ENCODE peak calls at places on chromosomes 12 and 14, in seven cellular contexts. N is foreskin keratinocyte; P is GM23248; C is tibial nerve; V is CD8-positive, alpha-beta T cell; F is naive thymus-derived CD4-positive, alpha-beta T cell; M is neuronal stem cell. H is an unnamed sample.

GRCh38 chr12:100186071-100186470 is 14.5 kb upstream of the ACTR6 start:
- DNase-seq in N (no peak), V (no peak), M (no peak), C (no peak), P (peak; percentile 31), F (no peak), H (no peak)

GRCh38 chr12:27176765-27177164 is 67.3 kb upstream of the STK38L start:
- DNase-seq in P (peak; percentile 74), N (peak; percentile 73), F (no peak), M (no peak), V (no peak), C (no peak), H (no peak)

GRCh38 chr12:72277415-72277814 is 5.2 kb downstream of the TRHDE start:
- DNase-seq in V (no peak), P (peak; percentile 16), N (no peak), F (no peak), C (no peak), M (no peak), H (no peak)

GRCh38 chr12:19186722-19187661 is 57.5 kb downstream of the PLEKHA5 start:
- DNase-seq in P (peak; percentile 75), M (peak; percentile 15), N (no peak), F (no peak), C (peak; percentile 32), V (no peak), H (peak; percentile 26)

GRCh38 chr12:102480401-102480800 is at the start of gene IGF1:
- DNase-seq in P (peak; percentile 71), N (no peak), M (no peak), F (no peak), V (no peak), C (no peak), H (no peak)

GRCh38 chr14:95463173-95463901 is 53.1 kb downstream of the SYNE3 start:
- DNase-seq in P (no peak), C (no peak), M (no peak), N (no peak), F (peak; percentile 59), V (peak; percentile 79), H (peak; percentile 72)

GRCh38 chr14:70036665-70037064 is 152.1 kb downstream of the SLC8A3 start:
- DNase-seq in V (no peak), F (no peak), N (no peak), C (no peak), M (peak; percentile 27), P (no peak), H (no peak)

GRCh38 chr12:115394498-115395220 is 710.7 kb upstream of the TBX3 start:
- DNase-seq in P (peak; percentile 24), N (no peak), M (no peak), F (no peak), V (no peak), C (no peak), H (no peak)

GRCh38 chr12:12819752-12820311 is 6.7 kb downstream of the DDX47 start:
- DNase-seq in C (no peak), N (peak; percentile 81), V (no peak), M (no peak), P (peak; percentile 95), F (no peak), H (no peak)

GRCh38 chr14:70894868-70895267 is 12.4 kb upstream of the PCNX1 start:
- DNase-seq in F (no peak), N (no peak), P (peak; percentile 47), M (no peak), C (no peak), V (no peak), H (no peak)

GRCh38 chr14:87097021-87097420 is 896.0 kb downstream of the GALC start:
- DNase-seq in N (peak; percentile 32), F (no peak), V (no peak), C (no peak), M (no peak), P (peak; percentile 6), H (no peak)

GRCh38 chr12:95545731-95546490 is 5.4 kb downstream of the USP44 start:
- DNase-seq in F (no peak), P (no peak), M (peak; percentile 48), N (no peak), V (no peak), C (no peak), H (no peak)

GRCh38 chr12:52236386-52237050 is 3.5 kb downstream of the KRT7 start:
- DNase-seq in P (no peak), M (no peak), N (no peak), C (no peak), F (no peak), V (no peak), H (no peak)

GRCh38 chr14:89629383-89629782 is 212.3 kb upstream of the FOXN3 start:
- DNase-seq in C (no peak), M (no peak), V (no peak), F (no peak), N (no peak), P (no peak), H (no peak)

GRCh38 chr14:89628521-89628920 is 211.5 kb upstream of the FOXN3 start:
- DNase-seq in N (peak; percentile 22), P (no peak), M (no peak), V (no peak), C (no peak), F (no peak), H (no peak)

GRCh38 chr14:89634037-89634436 is 217.0 kb upstream of the FOXN3 start:
- DNase-seq in P (no peak), C (no peak), V (no peak), N (no peak), F (no peak), M (no peak), H (no peak)

GRCh38 chr14:89625988-89626806 is 209.2 kb upstream of the FOXN3 start:
- DNase-seq in N (no peak), V (no peak), C (no peak), P (no peak), F (no peak), M (no peak), H (no peak)

GRCh38 chr14:89630096-89630829 is 213.2 kb upstream of the FOXN3 start:
- DNase-seq in F (no peak), C (no peak), N (peak; percentile 10), P (peak; percentile 36), V (no peak), M (no peak), H (no peak)
- H3K27ac ChIP-seq in F (no peak overlapping the region), C (no peak overlapping the region), N (peak overlapping the region; percentile 69), P (peak overlapping the region; percentile 93), V (no peak overlapping the region), M (no peak overlapping the region), H (no peak overlapping the region)

GRCh38 chr12:49707127-49707811 is at the start of gene FMNL3:
- DNase-seq in V (peak; percentile 100), P (peak; percentile 99), M (peak; percentile 96), N (peak; percentile 65), F (peak; percentile 97), C (peak; percentile 98), H (peak; percentile 98)

GRCh38 chr12:49708851-49709250 is 1.6 kb upstream of the FMNL3 start:
- DNase-seq in V (no peak), C (no peak), M (no peak), F (no peak), P (no peak), N (no peak), H (no peak)

GRCh38 chr12:49705479-49706267 is 1.5 kb downstream of the FMNL3 start:
- DNase-seq in M (no peak), P (peak; percentile 81), V (peak; percentile 50), N (no peak), C (no peak), F (no peak), H (no peak)

GRCh38 chr12:49706351-49707126 is 666 bp downstream of the FMNL3 start:
- DNase-seq in F (no peak), V (no peak), M (no peak), C (no peak), N (no peak), P (peak; percentile 65), H (no peak)

DNA sequence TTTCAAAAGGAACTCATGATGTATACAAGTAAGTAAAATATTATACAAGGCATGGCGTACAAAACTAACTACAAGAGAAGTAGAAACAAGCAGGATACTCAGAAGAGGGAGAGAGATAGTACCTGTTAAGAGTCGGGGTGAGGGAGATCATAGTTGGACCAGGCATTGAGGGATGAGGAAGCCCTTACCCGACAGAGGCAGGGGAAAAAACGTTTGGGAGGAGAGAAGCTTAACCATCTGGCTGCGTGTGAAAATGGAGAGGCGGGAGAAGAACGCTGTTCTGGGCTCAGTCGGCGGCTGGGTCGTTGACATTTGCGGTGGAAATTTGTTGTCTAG is 575 bp upstream of the FMNL3 start:
- DNase-seq in P (no peak), V (no peak), N (no peak), M (no peak), C (no peak), F (no peak), H (no peak)
- H3K27ac ChIP-seq in P (no peak overlapping the region), V (no peak overlapping the region), N (no peak overlapping the region), M (no peak overlapping the region), C (peak overlapping the region; percentile 39), F (no peak overlapping the region), H (no peak overlapping the region)

GRCh38 chr14:32602699-32603098 is 273.6 kb downstream of the AKAP6 start:
- DNase-seq in F (no peak), N (no peak), P (no peak), C (no peak), V (no peak), M (no peak), H (no peak)
- H3K27ac ChIP-seq in F (no peak overlapping the region), N (no peak overlapping the region), P (no peak overlapping the region), C (no peak overlapping the region), V (no peak overlapping the region), M (no peak overlapping the region), H (no peak overlapping the region)

GRCh38 chr14:105421723-105422615 is 2.3 kb downstream of the MTA1 start:
- DNase-seq in C (no peak), V (no peak), F (no peak), P (no peak), M (no peak), N (no peak), H (no peak)

GRCh38 chr14:105424861-105425260 is 5.2 kb downstream of the MTA1 start:
- DNase-seq in C (no peak), V (no peak), M (no peak), F (no peak), P (no peak), N (no peak), H (no peak)

GRCh38 chr14:105420976-105421674 is 1.5 kb downstream of the MTA1 start:
- DNase-seq in F (no peak), V (no peak), M (no peak), N (no peak), C (no peak), P (no peak), H (no peak)

GRCh38 chr14:105423488-105424195 is 4.0 kb downstream of the MTA1 start:
- DNase-seq in V (no peak), F (no peak), C (no peak), M (no peak), P (no peak), N (no peak), H (no peak)

DNA sequence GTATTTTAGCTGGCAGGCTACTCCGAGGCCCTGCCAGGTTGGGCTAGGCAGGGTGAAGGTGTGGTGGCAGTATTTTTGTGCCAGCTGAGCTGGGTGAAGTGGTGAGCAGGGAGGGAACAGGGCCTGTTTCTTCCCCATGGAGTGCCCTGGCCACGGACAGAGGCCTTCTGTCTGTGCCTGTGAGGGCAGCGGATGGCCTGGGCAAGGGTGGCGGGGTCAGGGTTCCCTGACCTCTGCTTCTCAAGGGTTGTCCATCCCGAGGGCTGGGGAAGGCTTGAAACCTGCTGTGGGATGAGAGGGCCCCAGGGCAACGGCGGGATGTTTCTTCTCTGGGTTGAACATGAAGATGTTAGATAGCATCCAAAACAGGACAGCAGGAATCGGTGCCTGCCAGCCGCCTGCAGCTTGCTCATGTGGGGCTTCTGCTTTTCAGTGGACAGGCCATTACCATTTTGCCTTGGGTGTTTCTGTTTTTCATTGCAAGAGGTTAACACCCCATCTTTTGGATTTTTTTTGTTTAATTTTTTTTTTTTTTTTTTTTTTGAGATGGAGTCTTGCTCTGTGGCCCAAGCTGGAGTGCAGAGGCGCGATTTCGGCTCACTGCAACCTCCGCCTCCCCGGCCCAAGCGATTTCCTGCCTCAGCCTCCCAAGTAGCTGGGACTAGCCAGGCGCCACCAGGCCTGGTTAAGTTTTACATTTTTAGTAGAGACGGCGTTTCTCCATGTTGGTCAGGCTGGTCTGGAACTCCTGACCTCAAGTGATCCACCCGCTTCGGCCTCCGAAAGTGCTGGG is 3.3 kb downstream of the MTA1 start:
- DNase-seq in C (no peak), P (no peak), F (no peak), V (no peak), N (no peak), M (no peak), H (no peak)
- H3K27ac ChIP-seq in C (peak overlapping the region; percentile 79), P (no peak overlapping the region), F (peak overlapping the region; percentile 71), V (no peak overlapping the region), N (no peak overlapping the region), M (no peak overlapping the region), H (no peak overlapping the region)

H was measured in CD4-positive, alpha-beta memory T cell.